ENCODE peak calls at places on chromosomes 5 and 9, in eight cellular contexts. W is aorta, E is GM23248, B is mesendoderm, V is cardiac muscle cell, Z is tibial nerve, Q is astrocyte, P is heart left ventricle. S is an unnamed sample. For H3K36me3 and H3K4me1, the result is how much of the 10 kb centered on the place peaks cover.

GRCh38 chr5:5304361-5305035 is 118.0 kb upstream of the ICE1 start:
- DNase-seq in Z (no peak), B (no peak), V (no peak), Q (no peak), W (no peak), P (no peak), E (peak), S (no peak)

GRCh38 chr5:9919306-9920030 is 289.3 kb upstream of the TAS2R1 start:
- DNase-seq in Z (no peak), Q (no peak), W (no peak), B (no peak), V (no peak), P (no peak), E (no peak), S (no peak)

GRCh38 chr9:19527663-19528062 is 118.9 kb downstream of the ACER2 start:
- DNase-seq in Z (no peak), W (no peak), Q (no peak), E (no peak), B (peak), P (no peak), V (no peak), S (no peak)

GRCh38 chr5:60700347-60700815 is 415 bp upstream of the DEPDC1B start:
- DNase-seq in B (no peak), W (no peak), E (no peak), P (no peak), V (no peak), Q (peak), Z (no peak), S (no peak)

GRCh38 chr9:26158631-26159150 is 480.4 kb upstream of the TUSC1 start:
- DNase-seq in V (no peak), B (no peak), W (no peak), P (no peak), E (no peak), Z (no peak), Q (no peak), S (no peak)

GRCh38 chr5:35741126-35741711 is 115.5 kb upstream of the IL7R start:
- DNase-seq in E (peak), W (no peak), Z (no peak), Q (no peak), V (no peak), B (no peak), P (no peak), S (no peak)

GRCh38 chr9:98285446-98285845 is 30.0 kb upstream of the TBC1D2 start:
- DNase-seq in W (no peak), E (no peak), V (no peak), Q (no peak), Z (no peak), P (no peak), B (no peak), S (no peak)

GRCh38 chr5:171029401-171029800 is 167.6 kb downstream of the RANBP17 start:
- DNase-seq in Q (no peak), E (no peak), Z (no peak), B (no peak), P (no peak), W (no peak), V (no peak), S (no peak)

GRCh38 chr9:93645921-93646639 is 69.7 kb downstream of the PHF2 start:
- DNase-seq in W (no peak), Z (no peak), P (peak), Q (no peak), V (no peak), B (no peak), E (no peak), S (peak)

GRCh38 chr5:115194671-115195070 is 25.0 kb upstream of the TRIM36 start:
- DNase-seq in P (no peak), Z (no peak), B (no peak), E (peak), W (no peak), Q (peak), V (peak), S (no peak)

GRCh38 chr5:124583469-124584350 is 162.7 kb downstream of the ZNF608 start:
- DNase-seq in V (peak), B (no peak), P (no peak), Q (peak), W (no peak), E (peak), Z (no peak), S (no peak)

GRCh38 chr9:28389411-28389810 is 816.1 kb upstream of the C9orf72 start:
- DNase-seq in B (peak), E (no peak), W (no peak), Q (no peak), Z (no peak), P (no peak), V (peak), S (no peak)

GRCh38 chr9:134942421-134943119 is 24.9 kb upstream of the FCN1 start:
- DNase-seq in B (no peak), E (peak), W (peak), V (no peak), Q (peak), P (no peak), Z (no peak), S (no peak)

GRCh38 chr9:118088075-118088474 is 383.9 kb downstream of the TLR4 start:
- DNase-seq in B (no peak), P (no peak), E (no peak), Q (no peak), V (no peak), Z (no peak), W (no peak), S (no peak)

GRCh38 chr5:6822556-6823343 is 109.5 kb downstream of the TENT4A start:
- DNase-seq in W (no peak), Z (no peak), B (no peak), V (no peak), E (no peak), P (no peak), Q (no peak), S (no peak)

GRCh38 chr5:55668356-55668755 is 43.8 kb downstream of the SLC38A9 start:
- DNase-seq in P (no peak), Z (no peak), V (peak), B (peak), E (peak), Q (peak), W (no peak), S (no peak)
- H3K27ac ChIP-seq in P (no peak), Z (peak), V (no peak), B (no peak), E (peak), Q (peak), W (no peak), S (no peak)

DNA sequence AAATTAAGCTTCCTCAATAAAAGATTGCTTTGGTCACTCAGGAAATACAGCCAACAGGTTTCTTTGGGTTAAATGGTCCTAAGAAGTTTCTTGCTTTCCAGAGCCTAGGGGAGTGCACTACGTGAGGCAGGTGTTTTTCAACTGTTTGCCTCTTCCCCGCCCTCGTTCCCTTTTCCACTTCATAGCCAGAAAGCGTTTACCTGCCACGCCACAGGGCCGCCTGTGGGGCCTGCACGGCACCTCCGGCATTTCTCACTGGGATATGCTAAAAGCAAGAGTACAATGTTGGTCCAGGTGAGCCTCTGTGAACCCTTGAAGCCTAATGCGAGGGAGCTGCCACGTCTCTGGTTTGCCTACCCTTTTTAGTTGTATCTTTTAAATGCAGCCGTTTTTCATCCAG is 167.6 kb upstream of the OTULINL start:
- DNase-seq in E (no peak), Q (no peak), V (no peak), P (no peak), Z (no peak), B (no peak), W (no peak), S (no peak)
- H3K36me3 ChIP-seq in E (half or more), Q (half or more), V (under half), P (half or more), Z (under half), B (under half), W (under half), S (under half)

DNA sequence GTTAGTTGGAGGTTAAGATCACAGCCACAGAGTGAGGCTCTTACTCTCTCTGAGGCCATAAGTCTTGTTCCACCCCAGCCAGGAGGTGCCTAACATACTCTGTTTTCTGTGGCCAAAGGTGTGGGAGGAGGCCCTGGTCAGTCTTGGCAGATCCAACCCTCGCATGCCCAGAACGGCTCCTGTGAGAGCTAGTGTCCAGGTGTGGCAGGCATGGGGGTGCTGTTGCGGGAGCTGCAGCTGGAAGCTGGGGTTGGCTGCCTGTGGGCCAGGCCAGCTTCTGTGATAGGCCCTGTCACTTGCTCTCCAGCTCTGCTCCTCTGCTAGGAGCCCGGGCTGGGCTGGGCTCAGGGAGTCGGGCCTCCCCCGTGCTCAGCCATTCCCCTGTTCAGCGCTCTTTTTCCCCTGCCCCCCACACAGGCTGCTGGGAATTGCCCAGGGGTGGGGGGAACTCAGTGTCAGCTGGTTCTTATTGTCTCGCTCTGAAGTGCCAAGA is 31.6 kb downstream of the IER5L start:
- DNase-seq in E (no peak), P (no peak), Z (no peak), Q (no peak), V (peak), W (no peak), B (peak), S (no peak)
- H3K4me1 ChIP-seq in E (under half), P (half or more), Z (half or more), Q (under half), V (half or more), W (under half), B (under half), S (under half)

GRCh38 chr9:71352837-71353236 is 231.4 kb upstream of the TRPM3 start:
- DNase-seq in W (no peak), B (no peak), V (no peak), Q (no peak), E (no peak), Z (no peak), P (no peak), S (no peak)
- H3K27ac ChIP-seq in W (no peak), B (no peak), V (no peak), Q (no peak), E (no peak), Z (no peak), P (no peak), S (no peak)